ENCODE peak calls at places on chromosomes 16 and 17, in seven cellular contexts. I, D, J, G, L, Q and W are unnamed samples.

GRCh38 chr17:27323538-27324212 is 29.8 kb downstream of the WSB1 start:
- DNase-seq in I (peak), D (peak), J (peak), G (no peak), L (no peak), Q (no peak), W (no peak)

GRCh38 chr17:33055746-33056145 is 64.1 kb downstream of the SPACA3 start:
- DNase-seq in I (no peak), D (no peak), J (no peak), G (no peak), L (no peak), Q (no peak), W (no peak)

GRCh38 chr16:69396187-69397061 is 10.6 kb upstream of the TERF2 start:
- DNase-seq in I (peak), D (peak), J (peak), G (peak), L (no peak), Q (peak), W (peak)

GRCh38 chr17:74619077-74619673 is 4.4 kb downstream of the CD300E start:
- DNase-seq in I (no peak), D (no peak), J (no peak), G (no peak), L (no peak), Q (no peak), W (no peak)

GRCh38 chr17:82495844-82496528 is 23.5 kb upstream of the FOXK2 start:
- DNase-seq in I (peak), D (no peak), J (no peak), G (peak), L (peak), Q (no peak), W (no peak)

GRCh38 chr17:46976626-46977270 is 2.3 kb downstream of the RPRML start:
- DNase-seq in I (peak), D (no peak), J (no peak), G (no peak), L (no peak), Q (peak), W (no peak)

GRCh38 chr16:55184619-55185018 is 139.4 kb upstream of the IRX6 start:
- DNase-seq in I (no peak), D (no peak), J (no peak), G (no peak), L (no peak), Q (no peak), W (no peak)

GRCh38 chr16:30185141-30185682 is 1.8 kb downstream of the CORO1A start:
- DNase-seq in I (no peak), D (no peak), J (no peak), G (no peak), L (no peak), Q (no peak), W (no peak)

GRCh38 chr17:62064029-62064790 is 868 bp downstream of the MED13 start:
- DNase-seq in I (no peak), D (no peak), J (no peak), G (no peak), L (no peak), Q (peak), W (no peak)

GRCh38 chr16:3158014-3158497 is 23.2 kb downstream of the ZNF213 start:
- DNase-seq in I (peak), D (no peak), J (no peak), G (no peak), L (no peak), Q (peak), W (no peak)

GRCh38 chr17:38702900-38703741 is 2.0 kb upstream of the MLLT6 start:
- DNase-seq in I (peak), D (no peak), J (no peak), G (no peak), L (no peak), Q (peak), W (no peak)

GRCh38 chr16:69260019-69260418 is 51.1 kb upstream of the VPS4A start:
- DNase-seq in I (peak), D (no peak), J (no peak), G (no peak), L (no peak), Q (no peak), W (no peak)

GRCh38 chr17:75289832-75290337 is 652 bp upstream of the SLC25A19 start:
- DNase-seq in I (peak), D (no peak), J (peak), G (no peak), L (no peak), Q (peak), W (no peak)

GRCh38 chr17:17057057-17057551 is 14.8 kb downstream of the MPRIP start:
- DNase-seq in I (no peak), D (no peak), J (no peak), G (no peak), L (no peak), Q (no peak), W (no peak)

GRCh38 chr16:68365167-68365817 is 54.5 kb downstream of the PRMT7 start:
- DNase-seq in I (no peak), D (no peak), J (no peak), G (no peak), L (no peak), Q (peak), W (no peak)

GRCh38 chr17:66414528-66415175 is 112.2 kb downstream of the PRKCA start:
- DNase-seq in I (no peak), D (no peak), J (no peak), G (no peak), L (no peak), Q (no peak), W (no peak)

GRCh38 chr16:6629110-6629509 is 703.5 kb upstream of the RBFOX1 start:
- DNase-seq in I (no peak), D (no peak), J (no peak), G (no peak), L (no peak), Q (no peak), W (no peak)

GRCh38 chr17:45050680-45051059 is 762 bp downstream of the DCAKD start:
- DNase-seq in I (peak), D (no peak), J (no peak), G (no peak), L (no peak), Q (peak), W (no peak)

GRCh38 chr17:34255381-34255732 is 272 bp downstream of the CCL2 start:
- DNase-seq in I (no peak), D (no peak), J (no peak), G (no peak), L (no peak), Q (no peak), W (no peak)

GRCh38 chr16:81767987-81768592 is 11.0 kb upstream of the PLCG2 start:
- DNase-seq in I (no peak), D (no peak), J (no peak), G (no peak), L (no peak), Q (no peak), W (no peak)

GRCh38 chr16:53415504-53415903 is 18.8 kb upstream of the RBL2 start:
- DNase-seq in I (peak), D (no peak), J (no peak), G (no peak), L (no peak), Q (peak), W (no peak)

GRCh38 chr17:9053406-9053805 is 32.1 kb downstream of the NTN1 start:
- DNase-seq in I (no peak), D (no peak), J (no peak), G (no peak), L (no peak), Q (no peak), W (no peak)

GRCh38 chr16:29789775-29790182 is 772 bp upstream of the KIF22 start:
- DNase-seq in I (peak), D (no peak), J (no peak), G (no peak), L (no peak), Q (no peak), W (no peak)

GRCh38 chr17:75475851-75476250 is 19.4 kb downstream of the TMEM94 start:
- DNase-seq in I (no peak), D (no peak), J (no peak), G (no peak), L (no peak), Q (no peak), W (no peak)

GRCh38 chr17:74604200-74604599 is 12.1 kb upstream of the CD300LD start:
- DNase-seq in I (no peak), D (no peak), J (no peak), G (no peak), L (no peak), Q (no peak), W (no peak)

GRCh38 chr17:15883617-15884111 is 61.3 kb upstream of the ADORA2B start:
- DNase-seq in I (no peak), D (peak), J (no peak), G (peak), L (no peak), Q (peak), W (peak)

GRCh38 chr16:24013733-24014645 is 178.2 kb downstream of the PRKCB start:
- DNase-seq in I (no peak), D (no peak), J (no peak), G (no peak), L (no peak), Q (peak), W (no peak)

GRCh38 chr17:27993161-27993695 is 49.2 kb upstream of the NLK start:
- DNase-seq in I (no peak), D (no peak), J (no peak), G (no peak), L (no peak), Q (no peak), W (no peak)

GRCh38 chr17:31327534-31328526 is 6.4 kb upstream of the EVI2A start:
- DNase-seq in I (no peak), D (peak), J (no peak), G (no peak), L (no peak), Q (no peak), W (peak)

GRCh38 chr17:82876602-82877391 is 37.0 kb upstream of the ZNF750 start:
- DNase-seq in I (peak), D (no peak), J (peak), G (peak), L (no peak), Q (peak), W (no peak)

GRCh38 chr17:9987779-9988585 is 82.9 kb upstream of the RCVRN start:
- DNase-seq in I (peak), D (no peak), J (no peak), G (no peak), L (no peak), Q (peak), W (no peak)

GRCh38 chr17:8462564-8462963 is 26.9 kb downstream of the NDEL1 start:
- DNase-seq in I (no peak), D (no peak), J (no peak), G (no peak), L (no peak), Q (no peak), W (no peak)

GRCh38 chr17:49036270-49036626 is 39.1 kb downstream of the IGF2BP1 start:
- DNase-seq in I (no peak), D (no peak), J (no peak), G (no peak), L (no peak), Q (no peak), W (no peak)

GRCh38 chr16:57041182-57042156 is 50.9 kb upstream of the CPNE2 start:
- DNase-seq in I (no peak), D (no peak), J (no peak), G (no peak), L (no peak), Q (peak), W (no peak)
- H3K4me3 ChIP-seq in I (no peak), D (no peak), J (no peak), G (no peak), L (no peak), Q (peak), W (no peak)

GRCh38 chr16:71440669-71441347 is 1.0 kb downstream of the TLE7 start:
- DNase-seq in I (peak), D (no peak), J (no peak), G (no peak), L (peak), Q (peak), W (no peak)
- TF ChIP-seq CTCF in I (peak), D (no peak), J (no peak), G (peak), L (peak), Q (peak), W (peak)

GRCh38 chr17:77254961-77255741 is 114.4 kb downstream of the SEC14L1 start:
- DNase-seq in I (peak), D (no peak), J (no peak), G (peak), L (no peak), Q (peak), W (peak)
- H3K4me3 ChIP-seq in I (no peak), D (no peak), J (no peak), G (peak), L (no peak), Q (no peak), W (no peak)

GRCh38 chr17:57955183-57955952 is at the start of gene CUEDC1:
- DNase-seq in I (peak), D (no peak), J (peak), G (no peak), L (no peak), Q (peak), W (no peak)
- TF ChIP-seq CTCF in I (peak), D (peak), J (peak), G (no peak), L (peak), Q (no peak), W (no peak)